ENCODE peak calls at places on chromosomes 7 and 10, in nine cellular contexts. One of them, this sample, is unnamed.

GRCh38 chr10:70114902-70115301 is 17.7 kb downstream of the AIFM2 start:
- DNase-seq in kidney glomerular epithelial cell: no peak
- DNase-seq in AG08395: no peak
- DNase-seq in OCI-LY7: no peak
- DNase-seq in posterior cingulate gyrus: no peak
- DNase-seq in iPS DF 6.9: no peak
- DNase-seq in brain microvascular endothelial cell: no peak
- DNase-seq in transverse colon: no peak
- DNase-seq in tibial artery: no peak
- DNase-seq in this sample: no peak

GRCh38 chr7:115728518-115728917 is 302.0 kb downstream of the TFEC start:
- DNase-seq in tibial artery: no peak
- DNase-seq in iPS DF 6.9: no peak
- DNase-seq in posterior cingulate gyrus: no peak
- DNase-seq in transverse colon: no peak
- DNase-seq in kidney glomerular epithelial cell: no peak
- DNase-seq in brain microvascular endothelial cell: no peak
- DNase-seq in AG08395: no peak
- DNase-seq in OCI-LY7: no peak
- DNase-seq in this sample: no peak

GRCh38 chr10:71695502-71696476 is 23.8 kb downstream of the C10orf105 start:
- DNase-seq in OCI-LY7: no peak
- DNase-seq in iPS DF 6.9: no peak
- DNase-seq in kidney glomerular epithelial cell: no peak
- DNase-seq in AG08395: no peak
- DNase-seq in brain microvascular endothelial cell: no peak
- DNase-seq in tibial artery: no peak
- DNase-seq in transverse colon: no peak
- DNase-seq in posterior cingulate gyrus: no peak
- DNase-seq in this sample: no peak

GRCh38 chr7:12389089-12389700 is 14.5 kb downstream of the VWDE start:
- DNase-seq in posterior cingulate gyrus: no peak
- DNase-seq in tibial artery: no peak
- DNase-seq in iPS DF 6.9: peak
- DNase-seq in transverse colon: peak
- DNase-seq in brain microvascular endothelial cell: peak
- DNase-seq in AG08395: peak
- DNase-seq in OCI-LY7: peak
- DNase-seq in kidney glomerular epithelial cell: peak
- DNase-seq in this sample: peak

GRCh38 chr7:2859952-2860351 is 15.8 kb upstream of the GNA12 start:
- DNase-seq in iPS DF 6.9: no peak
- DNase-seq in kidney glomerular epithelial cell: no peak
- DNase-seq in transverse colon: no peak
- DNase-seq in OCI-LY7: no peak
- DNase-seq in tibial artery: no peak
- DNase-seq in AG08395: no peak
- DNase-seq in posterior cingulate gyrus: no peak
- DNase-seq in brain microvascular endothelial cell: no peak
- DNase-seq in this sample: peak

GRCh38 chr10:1160561-1160961 is 104.4 kb downstream of the WDR37 start:
- DNase-seq in transverse colon: no peak
- DNase-seq in kidney glomerular epithelial cell: no peak
- DNase-seq in brain microvascular endothelial cell: no peak
- DNase-seq in OCI-LY7: no peak
- DNase-seq in posterior cingulate gyrus: no peak
- DNase-seq in iPS DF 6.9: no peak
- DNase-seq in AG08395: no peak
- DNase-seq in tibial artery: no peak
- DNase-seq in this sample: no peak

GRCh38 chr10:123573236-123574147 is 92.7 kb upstream of the GPR26 start:
- DNase-seq in tibial artery: no peak
- DNase-seq in iPS DF 6.9: peak
- DNase-seq in kidney glomerular epithelial cell: peak
- DNase-seq in AG08395: peak
- DNase-seq in OCI-LY7: peak
- DNase-seq in brain microvascular endothelial cell: peak
- DNase-seq in posterior cingulate gyrus: no peak
- DNase-seq in transverse colon: peak
- DNase-seq in this sample: peak

GRCh38 chr10:104218751-104219150 is 13.4 kb downstream of the CFAP43 start:
- DNase-seq in OCI-LY7: no peak
- DNase-seq in tibial artery: no peak
- DNase-seq in transverse colon: no peak
- DNase-seq in brain microvascular endothelial cell: no peak
- DNase-seq in AG08395: no peak
- DNase-seq in kidney glomerular epithelial cell: no peak
- DNase-seq in iPS DF 6.9: no peak
- DNase-seq in posterior cingulate gyrus: no peak
- DNase-seq in this sample: no peak

GRCh38 chr7:69967699-69968450 is 369.6 kb downstream of the AUTS2 start:
- DNase-seq in brain microvascular endothelial cell: no peak
- DNase-seq in kidney glomerular epithelial cell: peak
- DNase-seq in posterior cingulate gyrus: no peak
- DNase-seq in iPS DF 6.9: no peak
- DNase-seq in transverse colon: no peak
- DNase-seq in tibial artery: no peak
- DNase-seq in AG08395: no peak
- DNase-seq in OCI-LY7: peak
- DNase-seq in this sample: no peak

GRCh38 chr7:88218836-88219605 is 817 bp downstream of the SRI start:
- DNase-seq in posterior cingulate gyrus: peak
- DNase-seq in transverse colon: peak
- DNase-seq in brain microvascular endothelial cell: peak
- DNase-seq in tibial artery: peak
- DNase-seq in iPS DF 6.9: no peak
- DNase-seq in OCI-LY7: peak
- DNase-seq in AG08395: peak
- DNase-seq in kidney glomerular epithelial cell: peak
- DNase-seq in this sample: peak